ENCODE peak calls at places on chromosomes 12 and 14, in six cellular contexts. J is NB4, K is endothelial cell of umbilical vein, U is A549, V is HepG2, O is GM12878. C is an unnamed sample.

GRCh38 chr12:53825246-53826081 is 73.7 kb upstream of the CISTR start:
- DNase-seq in J (no peak), K (no peak), V (peak), U (peak), O (no peak), C (no peak)

GRCh38 chr12:69649529-69649928 is 38.8 kb upstream of the LRRC10 start:
- DNase-seq in J (no peak), U (no peak), K (no peak), V (no peak), O (no peak), C (no peak)

GRCh38 chr12:113130457-113131135 is 5.0 kb downstream of the RASAL1 start:
- DNase-seq in J (peak), U (no peak), O (no peak), K (no peak), V (peak), C (peak)

GRCh38 chr12:112456029-112456428 is 37.3 kb downstream of the PTPN11 start:
- DNase-seq in U (no peak), V (no peak), J (no peak), K (no peak), O (no peak), C (no peak)

GRCh38 chr12:57182918-57183575 is 33.5 kb upstream of the NXPH4 start:
- DNase-seq in V (peak), K (peak), U (peak), O (peak), J (peak), C (peak)

GRCh38 chr14:102316746-102317563 is 2.6 kb upstream of the ZNF839 start:
- DNase-seq in J (peak), V (peak), K (peak), U (peak), O (peak), C (peak)

GRCh38 chr14:54650331-54651017 is 83.5 kb downstream of the SAMD4A start:
- DNase-seq in J (no peak), U (peak), O (no peak), K (peak), V (peak), C (no peak)

GRCh38 chr12:26987634-26988424 is 26.4 kb downstream of the TM7SF3 start:
- DNase-seq in O (no peak), V (no peak), J (peak), U (no peak), K (no peak), C (no peak)

GRCh38 chr12:93896427-93896826 is 219.3 kb downstream of the CRADD start:
- DNase-seq in U (peak), O (no peak), V (no peak), J (no peak), K (no peak), C (peak)

GRCh38 chr14:104393199-104393897 is 186.2 kb upstream of the C14orf180 start:
- DNase-seq in J (no peak), V (no peak), K (no peak), U (no peak), O (no peak), C (no peak)

GRCh38 chr12:127127887-127128286 is 1139.1 kb upstream of the TMEM132C start:
- DNase-seq in J (no peak), V (no peak), U (no peak), O (no peak), K (no peak), C (no peak)

GRCh38 chr12:108379761-108380160 is 40.6 kb upstream of the CMKLR1 start:
- DNase-seq in J (no peak), U (no peak), K (no peak), O (no peak), V (no peak), C (no peak)
- TF ChIP-seq MYC in J (no peak), U (no peak), K (no peak), O (no peak), V (no peak), C (no peak)

GRCh38 chr12:5013206-5013830 is 30.4 kb upstream of the KCNA5 start:
- DNase-seq in O (no peak), V (no peak), J (no peak), U (no peak), K (no peak), C (no peak)
- TF ChIP-seq MYC in O (no peak), V (no peak), J (no peak), U (no peak), K (no peak), C (no peak)

GRCh38 chr12:95116341-95116740 is 42.9 kb upstream of the NR2C1 start:
- DNase-seq in J (peak), U (no peak), K (no peak), V (no peak), O (no peak), C (no peak)
- TF ChIP-seq MYC in J (no peak), U (no peak), K (no peak), V (no peak), O (no peak), C (no peak)

DNA sequence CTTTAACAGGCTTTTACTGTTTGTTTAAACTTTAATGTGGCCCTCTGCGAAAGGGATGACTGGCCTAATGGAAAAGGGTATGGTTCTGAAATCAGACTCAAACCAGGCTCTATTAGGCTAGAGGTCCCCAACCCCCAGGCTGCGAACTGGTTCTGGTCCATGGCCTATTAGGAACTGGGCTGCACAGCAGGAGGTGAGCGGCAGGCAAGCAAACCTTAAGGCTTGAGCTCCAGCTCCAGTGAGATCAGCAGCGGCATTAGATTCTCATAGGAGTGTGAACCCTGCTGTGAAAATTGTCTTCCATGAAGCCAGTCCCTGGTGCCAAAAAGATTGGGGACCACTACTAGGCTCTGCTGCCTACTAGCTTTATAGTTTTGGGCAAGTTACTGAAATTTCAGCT is 11.1 kb downstream of the GALNT4 start:
- DNase-seq in V (no peak), K (no peak), J (no peak), U (no peak), O (no peak), C (no peak)
- TF ChIP-seq MYC in V (no peak), K (no peak), J (no peak), U (no peak), O (no peak), C (no peak)

GRCh38 chr14:20846560-20846959 is 43.9 kb upstream of the RNASE1 start:
- DNase-seq in J (no peak), K (no peak), O (no peak), U (no peak), V (no peak), C (no peak)

GRCh38 chr14:20836668-20837338 is 34.2 kb upstream of the RNASE1 start:
- DNase-seq in O (no peak), U (peak), K (peak), V (peak), J (peak), C (peak)

DNA sequence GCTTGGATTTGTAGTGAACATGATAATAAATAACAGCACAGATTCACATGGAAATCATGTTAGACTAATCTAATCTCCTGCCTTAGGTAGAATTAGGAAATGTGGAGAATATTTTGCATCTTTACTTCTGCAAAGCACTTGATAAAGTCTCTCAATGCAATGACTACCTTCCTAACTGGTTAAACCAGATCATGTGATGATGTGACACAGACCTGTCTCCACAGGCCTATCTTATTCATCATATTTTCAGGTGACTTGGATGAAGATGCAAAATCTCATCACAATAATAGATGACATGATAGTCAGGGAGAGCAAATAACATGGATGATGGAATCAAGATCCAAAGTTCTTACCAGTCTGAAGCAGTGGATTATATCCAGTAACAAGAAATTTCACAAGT is 38.5 kb upstream of the RNASE1 start:
- DNase-seq in O (no peak), J (no peak), K (no peak), V (no peak), U (no peak), C (no peak)
- TF ChIP-seq MYC in O (no peak), J (no peak), K (no peak), V (no peak), U (no peak), C (no peak)

GRCh38 chr12:11943919-11944318 is 126.8 kb upstream of the BCL2L14 start:
- DNase-seq in J (no peak), V (no peak), U (no peak), O (no peak), K (no peak), C (no peak)

GRCh38 chr12:11944321-11944720 is 126.4 kb upstream of the BCL2L14 start:
- DNase-seq in U (no peak), K (no peak), J (no peak), V (no peak), O (no peak), C (no peak)

GRCh38 chr12:11939223-11939622 is 131.5 kb upstream of the BCL2L14 start:
- DNase-seq in J (no peak), V (no peak), K (no peak), O (no peak), U (no peak), C (no peak)

GRCh38 chr12:11946161-11946560 is 124.6 kb upstream of the BCL2L14 start:
- DNase-seq in V (no peak), J (no peak), U (no peak), O (no peak), K (no peak), C (no peak)

DNA sequence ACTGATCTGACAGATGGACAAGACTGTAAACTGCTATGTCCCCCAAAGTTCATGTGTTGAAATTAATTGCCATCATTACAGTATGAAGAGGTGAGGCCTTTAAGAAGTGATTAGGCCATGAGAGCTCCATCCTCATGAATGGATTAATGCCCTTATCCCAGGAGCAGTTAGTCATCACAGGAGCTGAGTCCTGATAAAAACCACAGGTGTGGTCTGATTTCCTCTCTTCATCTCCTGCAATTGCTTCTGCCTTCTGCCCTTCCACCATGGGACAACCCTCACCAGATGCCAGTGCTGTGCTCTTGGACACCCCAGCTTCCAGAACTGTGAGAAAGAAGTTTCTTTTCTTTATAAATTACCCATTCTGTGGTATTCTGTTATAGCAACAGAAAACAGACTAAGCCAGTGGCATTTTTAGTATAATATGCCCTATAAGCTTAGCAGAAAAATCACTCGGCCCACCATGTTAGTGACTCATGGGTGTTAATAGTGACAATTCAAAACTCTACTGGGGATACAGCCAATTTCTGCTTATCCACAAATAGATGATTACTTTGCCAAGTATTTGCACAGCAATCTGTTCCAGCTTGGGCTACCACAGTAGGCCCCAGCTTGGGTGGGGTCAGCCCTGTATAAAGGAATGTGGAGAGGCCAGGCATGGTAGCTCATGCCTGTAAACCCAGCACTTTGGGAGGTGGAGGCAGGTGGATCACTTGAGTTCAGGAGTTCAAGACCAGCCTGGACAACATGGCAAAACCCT is 129.0 kb upstream of the BCL2L14 start:
- DNase-seq in J (no peak), O (no peak), U (no peak), K (no peak), V (no peak), C (no peak)
- TF ChIP-seq MYC in J (no peak), O (no peak), U (no peak), K (no peak), V (no peak), C (no peak)

GRCh38 chr12:3712209-3712992 is 40.5 kb downstream of the CRACR2A start:
- DNase-seq in J (no peak), V (no peak), K (no peak), O (no peak), U (no peak), C (no peak)

GRCh38 chr12:3717283-3717974 is 35.5 kb downstream of the CRACR2A start:
- DNase-seq in J (no peak), O (no peak), V (no peak), U (no peak), K (no peak), C (no peak)

GRCh38 chr12:3715999-3716398 is 36.9 kb downstream of the CRACR2A start:
- DNase-seq in O (no peak), K (no peak), U (no peak), J (no peak), V (peak), C (no peak)

GRCh38 chr12:3718100-3718499 is 34.8 kb downstream of the CRACR2A start:
- DNase-seq in U (no peak), O (no peak), J (peak), K (no peak), V (no peak), C (no peak)

GRCh38 chr12:3713483-3713882 is 39.4 kb downstream of the CRACR2A start:
- DNase-seq in O (no peak), K (no peak), V (no peak), J (no peak), U (no peak), C (no peak)
- TF ChIP-seq MYC in O (no peak), K (no peak), V (no peak), J (no peak), U (no peak), C (no peak)

GRCh38 chr14:90495357-90496276 is 98.8 kb downstream of the CALM1 start:
- DNase-seq in O (no peak), K (peak), U (peak), J (peak), V (peak), C (peak)
- TF ChIP-seq MYC in O (no peak), K (no peak), U (no peak), J (no peak), V (no peak), C (no peak)

GRCh38 chr12:46472893-46473633 is 100.5 kb upstream of the SLC38A2 start:
- DNase-seq in O (no peak), K (peak), J (no peak), U (no peak), V (peak), C (no peak)
- TF ChIP-seq MYC in O (no peak), K (no peak), J (no peak), U (no peak), V (no peak), C (no peak)

GRCh38 chr12:50536831-50537537 is 32.2 kb downstream of the DIP2B start:
- DNase-seq in U (no peak), V (no peak), J (no peak), O (no peak), K (no peak), C (no peak)
- TF ChIP-seq MYC in U (no peak), V (no peak), J (no peak), O (no peak), K (no peak), C (no peak)

C was measured in K562.